ENCODE peak calls at places on chromosomes 7 and 10, in eight cellular contexts. E is progenitor cell of endocrine pancreas, N is neural crest cell, A is PC-3, T is MCF 10A, V is colonic mucosa, G is AG04450, M is kidney epithelial cell. K is an unnamed sample.

GRCh38 chr7:101747758-101748345 is 69.6 kb upstream of the CUX1 start:
- DNase-seq in N (no peak), E (no peak), V (no peak), A (no peak), M (no peak), T (no peak), G (no peak), K (no peak)

GRCh38 chr10:16116404-16117304 is 256.3 kb upstream of the MINDY3 start:
- DNase-seq in A (peak; percentile 23), G (no peak), V (no peak), N (peak; percentile 8), T (peak; percentile 31), M (no peak), E (no peak), K (no peak)

GRCh38 chr10:129870926-129871660 is 93.0 kb downstream of the EBF3 start:
- DNase-seq in T (no peak), E (no peak), A (no peak), G (no peak), V (no peak), M (no peak), N (no peak), K (no peak)

GRCh38 chr10:5413012-5413938 is 918 bp downstream of the NET1 start:
- DNase-seq in V (no peak), E (no peak), N (peak; percentile 5), T (peak; percentile 71), M (peak; percentile 31), G (no peak), A (peak; percentile 20), K (peak; percentile 41)

GRCh38 chr7:16991551-16991950 is 109.8 kb upstream of the AGR3 start:
- DNase-seq in T (no peak), M (no peak), V (no peak), A (no peak), G (no peak), E (no peak), N (no peak), K (no peak)

GRCh38 chr7:47333959-47334358 is 248.0 kb downstream of the TNS3 start:
- DNase-seq in E (no peak), M (no peak), A (no peak), T (no peak), N (no peak), G (no peak), V (no peak), K (no peak)

GRCh38 chr10:57992321-57993077 is 275.2 kb downstream of the IPMK start:
- DNase-seq in E (no peak), G (no peak), T (peak; percentile 92), N (no peak), A (peak; percentile 89), M (peak; percentile 79), V (no peak), K (no peak)

GRCh38 chr10:122632561-122632960 is 67.1 kb downstream of the C10orf120 start:
- DNase-seq in M (no peak), G (no peak), V (no peak), E (no peak), N (no peak), T (no peak), A (no peak), K (no peak)

GRCh38 chr7:108455833-108456677 is at the start of gene NRCAM:
- DNase-seq in A (no peak), M (no peak), E (peak; percentile 79), T (peak; percentile 40), G (no peak), N (peak; percentile 77), V (no peak), K (no peak)

DNA sequence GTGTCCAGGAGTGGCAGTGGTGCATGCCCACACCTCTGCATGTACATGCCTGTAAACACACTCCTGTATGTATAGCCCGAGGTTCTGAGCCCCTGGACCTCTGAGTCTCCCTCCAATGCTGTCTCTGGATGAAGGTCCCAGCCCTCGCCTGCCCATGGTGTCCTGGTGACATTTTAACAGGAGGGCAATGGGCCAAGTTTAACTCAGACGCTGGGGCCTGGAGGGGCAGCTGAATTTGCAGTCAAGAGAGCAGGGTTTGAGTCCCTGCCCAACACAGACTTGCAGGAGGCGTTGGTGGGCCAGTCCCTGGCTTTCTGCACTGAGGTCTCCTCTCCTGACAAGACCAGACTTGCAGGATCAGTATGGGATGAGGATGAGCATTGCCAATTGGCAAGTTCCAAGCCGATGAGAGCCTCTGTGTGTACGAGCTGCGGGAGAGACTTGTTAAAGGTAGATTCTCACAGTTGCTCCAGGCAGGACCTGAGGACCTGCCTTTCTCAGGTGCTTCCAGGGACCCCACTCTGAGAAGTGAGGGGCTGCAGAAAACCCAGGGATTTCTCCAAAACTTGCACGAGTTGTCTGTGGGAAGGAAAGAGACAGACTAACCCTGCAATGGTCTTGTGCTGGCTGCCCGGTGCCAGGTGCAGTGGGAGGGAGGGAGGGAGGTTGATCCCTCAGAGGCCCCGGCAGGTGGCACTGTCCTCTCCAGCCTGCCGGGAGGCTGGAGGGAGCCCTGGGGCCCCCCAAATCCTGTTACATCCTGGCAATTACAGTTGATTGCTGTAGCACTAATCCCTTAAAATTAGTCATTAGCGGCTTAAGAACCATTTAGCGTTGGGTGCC is 142.0 kb downstream of the ELFN1 start:
- DNase-seq in N (no peak), M (no peak), A (peak; percentile 6), E (no peak), G (no peak), V (no peak), T (peak; percentile 24), K (no peak)
- TF ChIP-seq CTCF in N (peak; percentile 38), M (peak; percentile 61), A (peak; percentile 27), E (peak; percentile 58), G (peak; percentile 15), V (peak; percentile 23), T (peak; percentile 30), K (peak; percentile 27)

DNA sequence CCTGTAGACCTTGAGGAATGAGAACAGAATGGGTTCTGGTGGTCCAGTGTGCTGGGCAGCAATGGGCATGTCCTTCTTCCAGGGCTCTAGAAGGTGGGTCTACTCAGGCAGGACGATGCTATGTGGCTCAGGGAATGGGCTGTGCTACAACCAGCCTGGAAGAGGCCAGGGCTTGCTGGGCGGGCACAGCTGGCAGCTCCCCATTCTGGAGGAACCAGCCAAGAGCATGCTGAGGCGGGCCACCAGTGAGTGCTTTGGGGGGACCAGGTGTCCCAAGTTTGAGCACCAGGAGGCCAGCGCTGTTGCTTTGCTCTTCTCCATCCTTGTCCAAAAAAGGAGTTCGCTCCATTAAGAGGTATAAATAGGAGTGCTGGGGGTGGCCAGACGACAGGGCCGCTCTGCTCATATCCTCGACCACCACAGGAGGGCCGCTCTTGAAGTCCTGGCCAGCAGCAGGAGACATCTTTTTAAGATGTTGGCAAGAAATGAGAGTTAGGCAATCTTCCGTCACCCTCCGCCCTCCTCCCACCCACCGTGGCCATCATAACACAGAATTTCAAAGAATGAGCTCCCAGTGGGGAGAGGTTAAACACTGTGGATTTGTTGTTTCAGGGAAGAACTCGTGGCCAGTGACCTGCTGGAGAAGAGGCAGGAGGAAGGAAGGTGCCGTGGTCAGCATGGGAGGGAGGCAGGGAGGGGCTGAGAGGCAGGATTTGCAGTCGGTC is 141.3 kb downstream of the GRK5 start:
- DNase-seq in A (no peak), E (no peak), G (no peak), M (no peak), T (no peak), V (no peak), N (no peak), K (no peak)
- TF ChIP-seq CTCF in A (no peak), E (no peak), G (peak; percentile 15), M (no peak), T (no peak), V (no peak), N (no peak), K (no peak)

GRCh38 chr10:43262043-43262901 is 4.6 kb downstream of the RASGEF1A start:
- DNase-seq in A (no peak), V (peak; percentile 16), G (no peak), E (no peak), M (no peak), T (no peak), N (peak; percentile 43), K (no peak)

GRCh38 chr10:43264324-43264986 is 2.4 kb downstream of the RASGEF1A start:
- DNase-seq in V (no peak), A (no peak), E (no peak), N (no peak), M (no peak), G (no peak), T (no peak), K (no peak)

GRCh38 chr10:43262902-43263466 is 3.9 kb downstream of the RASGEF1A start:
- DNase-seq in T (no peak), V (no peak), E (no peak), N (no peak), G (no peak), A (no peak), M (no peak), K (no peak)

GRCh38 chr10:43264987-43265798 is 1.7 kb downstream of the RASGEF1A start:
- DNase-seq in A (no peak), N (no peak), V (peak; percentile 14), E (no peak), M (no peak), T (no peak), G (no peak), K (no peak)

DNA sequence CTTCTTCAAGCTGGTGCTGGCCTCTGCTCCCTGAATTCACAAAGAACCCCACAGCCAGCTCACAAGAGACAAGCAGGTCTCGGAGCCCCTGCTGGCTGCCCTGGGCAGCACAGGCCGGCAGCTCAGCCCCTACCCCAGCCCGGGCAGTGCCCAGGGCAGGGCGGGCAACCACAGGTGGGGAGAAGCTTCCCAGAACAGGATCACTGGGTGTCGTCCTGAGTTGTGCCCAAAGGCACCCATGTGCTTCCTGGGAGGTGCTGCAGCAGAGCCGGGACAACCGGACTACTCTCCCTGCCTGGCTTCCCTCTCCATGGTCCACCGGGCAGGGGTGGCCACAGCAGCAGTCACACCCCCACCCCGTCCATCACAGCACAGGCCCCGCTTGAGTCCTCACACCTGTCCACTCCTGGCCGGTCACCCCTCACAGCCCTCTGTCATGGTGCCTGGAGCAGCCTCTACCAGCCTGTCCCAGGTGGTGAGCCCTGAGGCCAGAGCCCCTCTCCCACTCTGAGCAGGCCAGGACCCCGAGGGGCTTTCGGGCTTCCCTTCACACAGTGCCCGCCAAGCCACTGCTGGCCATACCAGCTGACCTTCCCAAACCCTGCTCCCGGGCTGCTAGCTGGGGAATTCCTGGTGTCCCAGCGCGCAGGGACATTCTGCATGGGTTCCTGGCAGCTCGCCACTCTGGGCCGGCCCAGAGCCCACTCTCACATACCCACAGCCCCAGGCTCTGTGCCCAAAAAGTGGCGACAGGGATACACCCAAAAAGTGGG is 3.1 kb downstream of the RASGEF1A start:
- DNase-seq in M (no peak), N (no peak), T (no peak), A (no peak), V (no peak), E (no peak), G (no peak), K (no peak)
- TF ChIP-seq CTCF in M (peak; percentile 42), N (peak; percentile 41), T (peak; percentile 21), A (peak; percentile 44), V (no peak), E (peak; percentile 34), G (peak; percentile 23), K (peak; percentile 44)

GRCh38 chr7:137789215-137789899 is 57.4 kb downstream of the DGKI start:
- DNase-seq in M (no peak), G (no peak), V (no peak), E (no peak), T (no peak), A (no peak), N (no peak), K (no peak)

GRCh38 chr7:137790828-137791227 is 55.9 kb downstream of the DGKI start:
- DNase-seq in G (no peak), V (no peak), N (no peak), T (no peak), M (no peak), E (no peak), A (no peak), K (no peak)

DNA sequence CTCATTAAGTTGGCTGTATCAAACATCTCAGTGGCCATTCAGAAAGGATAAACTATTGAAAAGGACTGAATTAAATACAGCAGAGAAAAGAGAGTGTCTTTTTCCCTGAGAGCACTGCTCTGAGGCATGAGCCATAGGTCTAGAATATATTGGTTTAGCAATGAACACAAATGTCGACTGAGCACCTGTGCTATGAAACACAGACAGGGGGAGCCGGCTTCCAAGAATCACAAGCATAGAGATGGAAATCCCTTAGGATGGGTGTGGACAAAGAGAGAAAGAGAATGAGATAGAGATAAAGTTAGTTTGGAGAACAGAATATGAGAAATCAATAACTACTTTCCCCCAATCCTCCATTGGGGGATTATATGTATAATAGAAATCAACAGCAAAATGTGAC is 54.8 kb downstream of the DGKI start:
- DNase-seq in A (no peak), N (no peak), V (no peak), G (no peak), T (no peak), E (no peak), M (no peak), K (no peak)
- TF ChIP-seq CTCF in A (no peak), N (no peak), V (no peak), G (no peak), T (no peak), E (no peak), M (no peak), K (no peak)